ENCODE peak calls at places on chromosome 1, in five cellular contexts. V, B, Y, R and Z are unnamed samples.

GRCh38 chr1:74933500-74933899 is 200.5 kb downstream of the TYW3 start:
- DNase-seq in V (no peak), B (no peak), Y (no peak), R (no peak), Z (no peak)

GRCh38 chr1:183139281-183139942 is 46.7 kb upstream of the LAMC2 start:
- DNase-seq in Y (peak; percentile 73), R (no peak), B (peak; percentile 74), V (peak; percentile 31), Z (peak; percentile 13)

GRCh38 chr1:6347641-6348487 is 45.7 kb downstream of the ACOT7 start:
- DNase-seq in R (peak; percentile 48), Y (no peak), B (peak; percentile 37), V (peak; percentile 26), Z (peak; percentile 49)

GRCh38 chr1:69569983-69570755 is 2.4 kb downstream of the LRRC7 start:
- DNase-seq in V (no peak), B (no peak), Y (no peak), R (no peak), Z (no peak)

GRCh38 chr1:33292726-33293340 is 28.1 kb downstream of the A3GALT2 start:
- DNase-seq in B (no peak), R (peak; percentile 27), Y (peak; percentile 11), V (no peak), Z (no peak)

GRCh38 chr1:24932725-24933294 is 2.7 kb upstream of the RUNX3 start:
- DNase-seq in B (no peak), V (no peak), R (no peak), Y (no peak), Z (no peak)

GRCh38 chr1:14140800-14141526 is 441.0 kb downstream of the PRDM2 start:
- DNase-seq in V (no peak), Y (peak; percentile 44), B (no peak), R (peak; percentile 54), Z (no peak)

GRCh38 chr1:48225579-48225978 is 3.1 kb downstream of the SLC5A9 start:
- DNase-seq in B (no peak), V (no peak), R (no peak), Y (no peak), Z (no peak)

GRCh38 chr1:53992085-53992874 is 25.7 kb downstream of the LDLRAD1 start:
- DNase-seq in Y (no peak), V (no peak), B (peak; percentile 75), R (no peak), Z (no peak)
- TF ChIP-seq CTCF in Y (peak; percentile 16), V (no peak), B (peak; percentile 93), R (no peak), Z (no peak)

GRCh38 chr1:204358145-204358544 is 1.6 kb downstream of the PLEKHA6 start:
- DNase-seq in R (no peak), V (no peak), Y (no peak), B (no peak), Z (no peak)

GRCh38 chr1:204358605-204359004 is 1.1 kb downstream of the PLEKHA6 start:
- DNase-seq in V (no peak), R (no peak), Y (no peak), B (no peak), Z (no peak)

GRCh38 chr1:204360314-204360713 is 585 bp upstream of the PLEKHA6 start:
- DNase-seq in Y (no peak), R (no peak), B (no peak), V (no peak), Z (no peak)

GRCh38 chr1:204359131-204359473 is 627 bp downstream of the PLEKHA6 start:
- DNase-seq in B (no peak), V (no peak), Y (no peak), R (no peak), Z (no peak)

GRCh38 chr1:204359474-204360255 is at the start of gene PLEKHA6:
- DNase-seq in V (no peak), B (no peak), Y (peak; percentile 52), R (peak; percentile 30), Z (peak; percentile 23)
- TF ChIP-seq CTCF in V (no peak), B (peak; percentile 35), Y (peak; percentile 49), R (no peak), Z (peak; percentile 21)

GRCh38 chr1:229156819-229157218 is 114.1 kb upstream of the RAB4A start:
- DNase-seq in Y (no peak), R (peak; percentile 56), B (peak; percentile 58), V (peak; percentile 38), Z (peak; percentile 49)
- TF ChIP-seq CTCF in Y (peak; percentile 38), R (peak; percentile 46), B (peak; percentile 72), V (no peak), Z (peak; percentile 44)

GRCh38 chr1:154142358-154142757 is 12.5 kb downstream of the NUP210L start:
- DNase-seq in Y (no peak), B (no peak), R (no peak), V (no peak), Z (no peak)

GRCh38 chr1:154151311-154151710 is 3.6 kb downstream of the NUP210L start:
- DNase-seq in B (no peak), V (no peak), R (no peak), Y (no peak), Z (no peak)

GRCh38 chr1:154141240-154141639 is 13.6 kb downstream of the NUP210L start:
- DNase-seq in V (no peak), Y (peak; percentile 51), B (no peak), R (no peak), Z (no peak)

GRCh38 chr1:154148787-154149186 is 6.1 kb downstream of the NUP210L start:
- DNase-seq in Y (no peak), V (no peak), R (no peak), B (no peak), Z (peak; percentile 51)

GRCh38 chr1:154145986-154146385 is 8.9 kb downstream of the NUP210L start:
- DNase-seq in B (no peak), Y (no peak), R (no peak), V (no peak), Z (no peak)
- TF ChIP-seq CTCF in B (no peak), Y (peak; percentile 44), R (no peak), V (peak; percentile 50), Z (peak; percentile 29)

DNA sequence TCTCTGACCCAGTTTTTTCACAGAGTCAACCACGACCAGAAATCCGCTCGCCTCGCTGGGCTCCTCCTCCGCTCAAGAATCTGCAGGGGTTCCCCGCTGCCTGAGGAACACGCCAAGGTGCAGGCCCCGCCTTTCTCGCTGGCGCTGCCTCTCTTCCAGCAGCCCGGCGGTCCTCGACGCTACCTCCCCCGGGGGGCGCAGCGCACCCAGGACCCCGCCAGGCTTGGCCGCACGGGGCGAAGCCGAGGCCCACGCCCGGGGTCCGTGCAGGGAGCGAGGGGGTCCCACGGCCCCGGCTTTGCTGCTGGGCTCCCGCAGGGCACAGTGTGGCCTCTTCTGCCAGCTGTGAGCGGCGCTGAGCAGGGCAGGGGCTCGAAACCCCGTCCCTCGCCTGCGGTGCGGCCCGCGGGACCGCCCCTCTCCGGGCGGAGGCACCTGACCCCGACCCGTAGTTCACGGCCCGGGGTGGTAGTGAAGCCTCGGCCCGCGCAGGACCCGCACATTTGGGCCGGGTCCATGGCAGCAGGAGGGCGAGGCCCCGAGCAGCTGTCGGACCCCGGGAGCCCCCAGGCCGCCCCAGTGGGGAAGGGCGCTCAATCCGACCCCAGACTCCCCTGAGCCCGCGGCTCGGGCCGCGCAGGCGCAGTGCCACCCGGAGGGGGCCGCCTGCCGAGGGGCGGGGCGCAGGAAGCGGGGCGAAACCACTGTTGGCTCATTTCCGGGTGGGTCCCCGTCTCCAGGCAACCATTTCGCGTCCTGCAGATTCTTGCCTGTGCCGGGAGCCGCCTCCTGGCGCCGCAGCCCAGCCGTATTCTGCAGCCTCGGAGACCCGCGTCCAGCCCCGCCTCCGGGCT is 10.0 kb upstream of the MMEL1 start:
- DNase-seq in V (peak; percentile 99), R (peak; percentile 95), B (peak; percentile 86), Y (peak; percentile 83), Z (peak; percentile 90)
- TF ChIP-seq CTCF in V (no peak), R (no peak), B (peak; percentile 50), Y (no peak), Z (no peak)